ENCODE peak calls at places on chromosomes 12 and 14, in five cellular contexts. One of them, this sample, is unnamed. For H3K36me3, the result is how much of the 10 kb centered on the place peaks cover.

GRCh38 chr14:53570411-53571387 is 385.9 kb downstream of the BMP4 start:
- DNase-seq in trophoblast cell: no peak
- DNase-seq in H1: no peak
- DNase-seq in mesenchymal stem cell: peak
- DNase-seq in neuronal stem cell: no peak
- DNase-seq in this sample: no peak

GRCh38 chr12:91778938-91779400 is 366.7 kb downstream of the BTG1 start:
- DNase-seq in trophoblast cell: peak
- DNase-seq in mesenchymal stem cell: peak
- DNase-seq in neuronal stem cell: no peak
- DNase-seq in H1: no peak
- DNase-seq in this sample: peak

GRCh38 chr12:121796855-121797751 is 3.6 kb upstream of the RHOF start:
- DNase-seq in H1: peak
- DNase-seq in neuronal stem cell: peak
- DNase-seq in mesenchymal stem cell: peak
- DNase-seq in trophoblast cell: peak
- DNase-seq in this sample: peak

GRCh38 chr14:100193417-100194357 is 34.2 kb upstream of the DEGS2 start:
- DNase-seq in H1: no peak
- DNase-seq in trophoblast cell: no peak
- DNase-seq in mesenchymal stem cell: no peak
- DNase-seq in neuronal stem cell: peak
- DNase-seq in this sample: no peak

GRCh38 chr12:71201136-71201679 is 43.4 kb upstream of the TSPAN8 start:
- DNase-seq in mesenchymal stem cell: no peak
- DNase-seq in trophoblast cell: no peak
- DNase-seq in H1: no peak
- DNase-seq in neuronal stem cell: no peak
- DNase-seq in this sample: no peak

GRCh38 chr14:92693998-92694780 is 54.2 kb downstream of the LGMN start:
- DNase-seq in mesenchymal stem cell: no peak
- DNase-seq in H1: no peak
- DNase-seq in neuronal stem cell: no peak
- DNase-seq in trophoblast cell: peak
- DNase-seq in this sample: no peak

GRCh38 chr14:54453252-54453651 is 12.1 kb upstream of the CNIH1 start:
- DNase-seq in H1: no peak
- DNase-seq in mesenchymal stem cell: no peak
- DNase-seq in neuronal stem cell: no peak
- DNase-seq in trophoblast cell: no peak
- DNase-seq in this sample: no peak

GRCh38 chr12:89960607-89961394 is 252.2 kb upstream of the ATP2B1 start:
- DNase-seq in mesenchymal stem cell: no peak
- DNase-seq in trophoblast cell: peak
- DNase-seq in H1: no peak
- DNase-seq in neuronal stem cell: no peak
- DNase-seq in this sample: peak

GRCh38 chr12:22396253-22396652 is 61.7 kb upstream of the ST8SIA1 start:
- DNase-seq in trophoblast cell: peak
- DNase-seq in neuronal stem cell: no peak
- DNase-seq in H1: no peak
- DNase-seq in mesenchymal stem cell: no peak
- DNase-seq in this sample: no peak

GRCh38 chr12:1790470-1790869 is 29.9 kb upstream of the LRTM2 start:
- DNase-seq in neuronal stem cell: no peak
- DNase-seq in H1: peak
- DNase-seq in mesenchymal stem cell: no peak
- DNase-seq in trophoblast cell: no peak
- DNase-seq in this sample: no peak

GRCh38 chr14:67485501-67486095 is 2.9 kb downstream of the TMEM229B start:
- DNase-seq in mesenchymal stem cell: peak
- DNase-seq in H1: no peak
- DNase-seq in trophoblast cell: no peak
- DNase-seq in neuronal stem cell: no peak
- DNase-seq in this sample: no peak

GRCh38 chr12:103768467-103769123 is 72.4 kb downstream of the NT5DC3 start:
- DNase-seq in mesenchymal stem cell: no peak
- DNase-seq in trophoblast cell: no peak
- DNase-seq in neuronal stem cell: no peak
- DNase-seq in H1: no peak
- DNase-seq in this sample: no peak

GRCh38 chr12:80494836-80495235 is 50.8 kb downstream of the PTPRQ start:
- DNase-seq in H1: no peak
- DNase-seq in neuronal stem cell: no peak
- DNase-seq in mesenchymal stem cell: no peak
- DNase-seq in trophoblast cell: no peak
- DNase-seq in this sample: no peak

GRCh38 chr12:105064564-105065222 is 19.6 kb downstream of the ALDH1L2 start:
- DNase-seq in H1: no peak
- DNase-seq in mesenchymal stem cell: no peak
- DNase-seq in neuronal stem cell: no peak
- DNase-seq in trophoblast cell: no peak
- DNase-seq in this sample: no peak

GRCh38 chr14:105286759-105287144 is 14.0 kb downstream of the BRF1 start:
- DNase-seq in trophoblast cell: no peak
- DNase-seq in mesenchymal stem cell: no peak
- DNase-seq in H1: no peak
- DNase-seq in neuronal stem cell: no peak
- DNase-seq in this sample: no peak

GRCh38 chr14:24965934-24966593 is 83.9 kb downstream of the STXBP6 start:
- DNase-seq in H1: no peak
- DNase-seq in neuronal stem cell: peak
- DNase-seq in mesenchymal stem cell: peak
- DNase-seq in trophoblast cell: peak
- DNase-seq in this sample: peak

GRCh38 chr12:23523339-23523738 is 426.1 kb downstream of the SOX5 start:
- DNase-seq in mesenchymal stem cell: no peak
- DNase-seq in trophoblast cell: no peak
- DNase-seq in H1: no peak
- DNase-seq in neuronal stem cell: no peak
- DNase-seq in this sample: no peak

GRCh38 chr12:60997979-60998378 is 1262.2 kb upstream of the USP15 start:
- DNase-seq in H1: no peak
- DNase-seq in trophoblast cell: no peak
- DNase-seq in neuronal stem cell: no peak
- DNase-seq in mesenchymal stem cell: no peak
- DNase-seq in this sample: no peak

GRCh38 chr12:108839011-108839889 is 18.1 kb downstream of the SSH1 start:
- DNase-seq in trophoblast cell: no peak
- DNase-seq in mesenchymal stem cell: peak
- DNase-seq in neuronal stem cell: no peak
- DNase-seq in H1: no peak
- DNase-seq in this sample: peak

GRCh38 chr14:90508536-90509254 is 111.9 kb downstream of the CALM1 start:
- DNase-seq in mesenchymal stem cell: no peak
- DNase-seq in neuronal stem cell: no peak
- DNase-seq in H1: no peak
- DNase-seq in trophoblast cell: peak
- DNase-seq in this sample: no peak

GRCh38 chr12:108643941-108644742 is 10.4 kb upstream of the SELPLG start:
- DNase-seq in trophoblast cell: no peak
- DNase-seq in mesenchymal stem cell: no peak
- DNase-seq in neuronal stem cell: no peak
- DNase-seq in H1: no peak
- DNase-seq in this sample: no peak

DNA sequence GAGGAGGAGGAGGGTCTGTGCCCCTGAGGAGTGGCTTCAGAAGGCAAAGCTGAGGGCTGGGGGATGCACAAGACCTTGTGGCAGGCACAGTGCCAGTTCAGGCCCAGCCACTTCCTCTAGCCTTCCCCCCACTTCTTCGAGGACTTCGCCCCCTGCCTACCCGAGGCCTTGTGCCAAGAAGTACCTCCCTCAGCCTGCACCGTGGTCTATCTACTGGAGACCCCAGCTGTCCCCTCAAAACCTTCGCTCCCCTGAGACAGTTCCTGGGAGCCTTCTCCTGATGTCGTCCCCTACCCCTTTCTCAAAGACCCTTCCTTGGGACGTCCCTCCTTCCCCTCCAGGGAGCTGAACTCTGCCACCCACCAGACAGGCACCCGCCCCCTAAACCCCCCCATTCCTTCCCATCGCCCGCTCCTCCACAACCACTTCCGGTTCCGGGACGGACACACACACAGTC is 604 bp downstream of the ZNF384 start:
- DNase-seq in H1: no peak
- DNase-seq in neuronal stem cell: no peak
- DNase-seq in trophoblast cell: no peak
- DNase-seq in mesenchymal stem cell: no peak
- DNase-seq in this sample: peak
- H3K23ac ChIP-seq in H1: no peak
- H3K23ac ChIP-seq in neuronal stem cell: peak
- H3K23ac ChIP-seq in trophoblast cell: no peak
- H3K23ac ChIP-seq in mesenchymal stem cell: peak
- H3K23ac ChIP-seq in this sample: peak

GRCh38 chr12:57128519-57129247 is 400 bp downstream of the LRP1 start:
- DNase-seq in mesenchymal stem cell: no peak
- DNase-seq in neuronal stem cell: no peak
- DNase-seq in trophoblast cell: peak
- DNase-seq in H1: peak
- DNase-seq in this sample: no peak
- H3K14ac ChIP-seq in mesenchymal stem cell: peak
- H3K14ac ChIP-seq in neuronal stem cell: peak
- H3K14ac ChIP-seq in trophoblast cell: peak
- H3K14ac ChIP-seq in H1: no peak
- H3K14ac ChIP-seq in this sample: peak

DNA sequence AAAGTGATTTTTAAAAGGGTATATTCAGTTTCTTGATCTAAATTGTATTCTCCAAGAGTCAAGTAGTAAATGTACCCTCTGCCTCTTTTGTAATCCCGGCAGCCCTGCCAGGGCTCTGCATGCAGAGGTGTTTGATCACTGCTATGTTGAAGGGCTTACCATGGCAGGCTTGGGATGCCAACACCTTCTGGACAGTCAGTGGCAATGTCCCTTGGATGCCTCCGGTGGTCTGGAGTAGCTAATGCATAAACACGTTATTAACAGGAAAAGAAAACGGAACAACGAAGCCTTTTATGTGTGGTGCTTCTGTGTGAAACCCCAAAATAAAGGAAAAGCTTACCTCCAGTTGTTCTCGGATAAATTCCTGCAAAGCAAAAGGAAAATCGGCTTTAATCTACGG is 19.9 kb downstream of the EIF2B2 start:
- DNase-seq in trophoblast cell: no peak
- DNase-seq in H1: no peak
- DNase-seq in mesenchymal stem cell: peak
- DNase-seq in neuronal stem cell: no peak
- DNase-seq in this sample: no peak
- H3K36me3 ChIP-seq in trophoblast cell: under half
- H3K36me3 ChIP-seq in H1: under half
- H3K36me3 ChIP-seq in mesenchymal stem cell: under half
- H3K36me3 ChIP-seq in neuronal stem cell: under half
- H3K36me3 ChIP-seq in this sample: under half

GRCh38 chr12:12086331-12086730 is 15.6 kb downstream of the BCL2L14 start:
- DNase-seq in neuronal stem cell: no peak
- DNase-seq in mesenchymal stem cell: no peak
- DNase-seq in trophoblast cell: no peak
- DNase-seq in H1: no peak
- DNase-seq in this sample: no peak

GRCh38 chr12:12088761-12089160 is 18.0 kb downstream of the BCL2L14 start:
- DNase-seq in neuronal stem cell: no peak
- DNase-seq in mesenchymal stem cell: no peak
- DNase-seq in trophoblast cell: no peak
- DNase-seq in H1: no peak
- DNase-seq in this sample: no peak

GRCh38 chr12:12088147-12088546 is 17.4 kb downstream of the BCL2L14 start:
- DNase-seq in mesenchymal stem cell: no peak
- DNase-seq in trophoblast cell: no peak
- DNase-seq in neuronal stem cell: no peak
- DNase-seq in H1: no peak
- DNase-seq in this sample: no peak

GRCh38 chr12:12086975-12087692 is 16.4 kb downstream of the BCL2L14 start:
- DNase-seq in H1: no peak
- DNase-seq in neuronal stem cell: no peak
- DNase-seq in mesenchymal stem cell: no peak
- DNase-seq in trophoblast cell: no peak
- DNase-seq in this sample: no peak

GRCh38 chr12:12087693-12088034 is 16.9 kb downstream of the BCL2L14 start:
- DNase-seq in mesenchymal stem cell: no peak
- DNase-seq in neuronal stem cell: no peak
- DNase-seq in trophoblast cell: no peak
- DNase-seq in H1: no peak
- DNase-seq in this sample: no peak
- H3K23ac ChIP-seq in mesenchymal stem cell: no peak
- H3K23ac ChIP-seq in neuronal stem cell: no peak
- H3K23ac ChIP-seq in trophoblast cell: no peak
- H3K23ac ChIP-seq in H1: no peak
- H3K23ac ChIP-seq in this sample: no peak

GRCh38 chr14:69726761-69727511 is 40.0 kb upstream of the SRSF5 start:
- DNase-seq in H1: peak
- DNase-seq in neuronal stem cell: peak
- DNase-seq in mesenchymal stem cell: peak
- DNase-seq in trophoblast cell: peak
- DNase-seq in this sample: peak
- H3K14ac ChIP-seq in H1: no peak
- H3K14ac ChIP-seq in neuronal stem cell: no peak
- H3K14ac ChIP-seq in mesenchymal stem cell: no peak
- H3K14ac ChIP-seq in trophoblast cell: no peak
- H3K14ac ChIP-seq in this sample: no peak